ENCODE peak calls at places on chromosomes 11 and 22, in four cellular contexts. C, G, Q and L are unnamed samples.

GRCh38 chr11:122983438-122984185 is 2.0 kb upstream of the BSX start:
- DNase-seq in C (no peak), Q (no peak), G (no peak), L (no peak)

GRCh38 chr11:93537767-93538261 is 5.4 kb downstream of the SMCO4 start:
- DNase-seq in C (peak), G (no peak), Q (no peak), L (peak)

GRCh38 chr11:61021661-61022212 is 50.3 kb downstream of the CD6 start:
- DNase-seq in C (no peak), G (no peak), Q (no peak), L (no peak)

GRCh38 chr11:91248199-91248807 is 976.3 kb upstream of the FAT3 start:
- DNase-seq in C (peak), Q (no peak), G (no peak), L (peak)

GRCh38 chr11:104487035-104487775 is 323.3 kb upstream of the PDGFD start:
- DNase-seq in C (no peak), Q (no peak), G (no peak), L (no peak)

GRCh38 chr11:117449111-117449693 is 121.5 kb downstream of the CEP164 start:
- DNase-seq in G (peak), C (peak), Q (no peak), L (no peak)

GRCh38 chr22:38135133-38135706 is 24.7 kb upstream of the BAIAP2L2 start:
- DNase-seq in C (peak), G (peak), Q (no peak), L (no peak)

GRCh38 chr11:76782526-76783293 is 446 bp upstream of the TSKU start:
- DNase-seq in G (peak), C (peak), Q (peak), L (peak)

GRCh38 chr11:63920126-63920869 is 3.3 kb upstream of the RCOR2 start:
- DNase-seq in Q (no peak), C (peak), G (no peak), L (peak)

GRCh38 chr11:113090716-113091577 is 129.7 kb downstream of the NCAM1 start:
- DNase-seq in C (no peak), Q (no peak), G (no peak), L (no peak)